ENCODE peak calls at places on chromosomes 3 and 15, in ten cellular contexts. S is ovary; U is fibroblast of lung; D is CD8-positive, alpha-beta T cell; O is HCT116; J is GM23248; A is CD4-positive, alpha-beta memory T cell; H is body of pancreas; T is psoas muscle; B is pancreas. E is an unnamed sample.

GRCh38 chr15:78811124-78811824 is at the start of gene ADAMTS7:
- DNase-seq in S (peak; percentile 81), U (peak; percentile 75), D (peak; percentile 43), O (peak; percentile 46), J (peak; percentile 87), A (no peak), H (peak; percentile 53), T (peak; percentile 83), B (peak; percentile 71), E (peak; percentile 40)

GRCh38 chr3:41450416-41451231 is 251.3 kb downstream of the CTNNB1 start:
- DNase-seq in S (no peak), U (peak; percentile 35), D (no peak), O (no peak), J (no peak), A (no peak), H (peak; percentile 12), T (no peak), B (no peak), E (no peak)

GRCh38 chr3:52518723-52519444 is 14.8 kb downstream of the NT5DC2 start:
- DNase-seq in S (peak; percentile 50), U (no peak), D (no peak), O (no peak), J (peak; percentile 51), A (no peak), H (no peak), T (peak; percentile 55), B (peak; percentile 57), E (no peak)

GRCh38 chr3:158727499-158728377 is 4.5 kb downstream of the RARRES1 start:
- DNase-seq in S (peak; percentile 49), U (peak; percentile 91), D (peak; percentile 15), O (peak; percentile 42), J (peak; percentile 84), A (peak; percentile 65), H (peak; percentile 64), T (no peak), B (no peak), E (peak; percentile 63)

GRCh38 chr3:16511561-16512434 is 1.7 kb downstream of the RFTN1 start:
- DNase-seq in S (peak; percentile 23), U (peak; percentile 91), D (peak; percentile 64), O (no peak), J (peak; percentile 95), A (peak; percentile 90), H (peak; percentile 28), T (peak; percentile 63), B (no peak), E (peak; percentile 87)

GRCh38 chr3:184656991-184657669 is 54.7 kb downstream of the MAGEF1 start:
- DNase-seq in S (no peak), U (no peak), D (no peak), O (no peak), J (peak; percentile 32), A (no peak), H (no peak), T (no peak), B (no peak), E (no peak)

GRCh38 chr3:13549513-13550256 is 760 bp downstream of the FBLN2 start:
- DNase-seq in S (no peak), U (no peak), D (peak; percentile 29), O (no peak), J (peak; percentile 61), A (peak; percentile 7), H (no peak), T (no peak), B (no peak), E (no peak)

GRCh38 chr3:66386925-66387650 is 113.7 kb downstream of the LRIG1 start:
- DNase-seq in S (no peak), U (no peak), D (no peak), O (no peak), J (no peak), A (no peak), H (no peak), T (no peak), B (no peak), E (no peak)

GRCh38 chr3:114218006-114218405 is 19.4 kb downstream of the ZNF80 start:
- DNase-seq in S (no peak), U (no peak), D (no peak), O (no peak), J (no peak), A (no peak), H (no peak), T (no peak), B (no peak), E (no peak)
- H3K4me1 ChIP-seq in S (no peaks in the 10 kb centered on the region), U (peaks cover 5% of the 10 kb centered on the region), D (peaks cover 82% of the 10 kb centered on the region), O (no peaks in the 10 kb centered on the region), J (peaks cover 18% of the 10 kb centered on the region), A (peaks cover 99% of the 10 kb centered on the region), H (no peaks in the 10 kb centered on the region), T (no peaks in the 10 kb centered on the region), B (no peaks in the 10 kb centered on the region), E (peaks cover 94% of the 10 kb centered on the region)

GRCh38 chr15:63189955-63190691 is 717 bp downstream of the RAB8B start:
- DNase-seq in S (no peak), U (no peak), D (no peak), O (no peak), J (peak; percentile 49), A (no peak), H (no peak), T (no peak), B (no peak), E (peak; percentile 13)
- H3K27ac ChIP-seq in S (no peak overlapping the region), U (peak overlapping the region; percentile 72), D (peak overlapping the region; percentile 71), O (no peak overlapping the region), J (peak overlapping the region; percentile 41), A (peak overlapping the region; percentile 93), H (peak overlapping the region; percentile 52), T (peak overlapping the region; percentile 42), B (peak overlapping the region; percentile 60), E (peak overlapping the region; percentile 99)

DNA sequence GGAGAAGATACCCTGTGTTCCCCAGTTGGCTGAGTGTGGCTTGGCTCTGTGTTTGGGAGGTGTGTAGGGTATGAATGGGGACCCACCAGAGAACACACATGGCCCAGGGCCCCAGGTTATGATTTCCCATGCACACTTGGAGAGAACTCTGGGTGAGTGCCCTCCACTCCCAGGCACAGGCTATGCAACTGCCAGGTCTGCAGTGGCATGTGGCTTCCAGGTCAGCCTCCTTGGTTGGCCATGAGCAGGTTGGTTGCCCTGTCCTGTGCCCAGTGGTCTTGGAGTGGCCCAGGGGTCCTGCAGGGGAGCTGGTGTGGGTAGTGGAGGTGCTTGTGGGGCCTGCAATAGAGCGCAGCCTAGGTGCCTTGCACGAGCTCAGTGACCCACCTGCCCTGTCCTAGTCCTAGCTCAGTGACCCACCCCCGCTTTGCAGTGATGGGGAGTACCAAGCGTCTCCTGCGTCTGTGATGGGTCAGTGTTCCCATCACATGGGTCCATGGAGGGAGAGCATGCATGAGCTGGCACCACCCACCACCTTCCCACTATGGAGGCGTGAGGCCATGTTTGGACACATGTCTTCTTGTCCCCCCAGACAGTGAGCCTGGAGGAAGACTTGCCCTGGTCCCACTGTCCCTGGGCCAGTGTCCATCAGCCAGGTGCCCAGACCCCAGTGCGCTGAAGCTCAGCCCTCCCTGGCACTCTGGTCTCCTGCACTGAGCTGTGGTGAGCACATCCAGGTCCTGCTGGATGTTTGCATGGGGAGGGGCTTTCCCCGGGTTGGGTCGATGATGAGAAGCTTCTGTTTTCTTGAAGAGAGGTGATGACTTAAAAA is 217.3 kb downstream of the SNRPN start:
- DNase-seq in S (peak; percentile 6), U (no peak), D (no peak), O (no peak), J (no peak), A (no peak), H (peak; percentile 8), T (peak; percentile 7), B (peak; percentile 5), E (no peak)
- H3K9me3 ChIP-seq in S (peaks cover 3% of the 10 kb centered on the region), U (no peaks in the 10 kb centered on the region), D (no peaks in the 10 kb centered on the region), O (peaks cover 25% of the 10 kb centered on the region), J (no peaks in the 10 kb centered on the region), A (peaks cover 20% of the 10 kb centered on the region), H (no peaks in the 10 kb centered on the region), T (peaks cover 17% of the 10 kb centered on the region), B (no peaks in the 10 kb centered on the region), E (peaks cover 64% of the 10 kb centered on the region)

DNA sequence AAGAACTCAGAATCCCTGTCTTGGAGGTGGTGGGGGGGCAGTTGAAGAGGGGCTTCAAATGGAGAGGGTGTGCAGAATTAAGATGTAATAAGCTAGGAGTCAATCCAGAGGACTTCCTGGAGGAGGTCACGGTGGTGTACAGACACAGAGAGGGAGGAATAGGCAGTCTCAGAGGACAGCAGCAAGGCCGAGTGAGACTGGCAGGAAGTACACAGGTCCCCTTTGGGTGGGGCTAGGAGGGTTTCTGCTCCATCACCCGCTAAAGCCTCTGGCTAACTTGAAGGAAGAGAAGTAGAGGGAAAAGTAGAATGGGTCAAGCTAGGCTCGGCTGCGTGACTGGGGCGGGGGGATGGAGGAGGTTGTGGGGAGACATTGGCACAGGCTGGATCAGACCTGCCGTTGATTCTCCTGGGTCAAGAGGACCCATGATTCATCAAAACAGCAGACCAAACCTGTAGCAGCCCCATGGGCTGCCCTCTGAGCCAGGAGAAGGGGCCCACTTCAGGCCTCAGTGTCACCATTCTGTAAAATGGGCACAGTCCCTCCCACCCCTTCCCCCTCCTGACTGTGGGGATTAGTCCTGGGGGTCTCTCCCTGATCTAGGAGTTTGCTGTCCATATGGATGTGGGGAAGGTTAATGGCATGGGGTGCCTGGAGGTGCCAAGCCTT is 16.9 kb downstream of the CSPG4 start:
- DNase-seq in S (no peak), U (no peak), D (no peak), O (no peak), J (no peak), A (no peak), H (no peak), T (no peak), B (no peak), E (no peak)
- H3K4me1 ChIP-seq in S (peaks cover 20% of the 10 kb centered on the region), U (peaks cover 50% of the 10 kb centered on the region), D (peaks cover 9% of the 10 kb centered on the region), O (peaks cover 10% of the 10 kb centered on the region), J (peaks cover 26% of the 10 kb centered on the region), A (peaks cover 9% of the 10 kb centered on the region), H (peaks cover 16% of the 10 kb centered on the region), T (peaks cover 26% of the 10 kb centered on the region), B (no peaks in the 10 kb centered on the region), E (no peaks in the 10 kb centered on the region)

GRCh38 chr3:57949344-57949743 is 58.9 kb upstream of the FLNB start:
- DNase-seq in S (no peak), U (no peak), D (no peak), O (no peak), J (no peak), A (no peak), H (no peak), T (no peak), B (no peak), E (no peak)

GRCh38 chr3:57948080-57948671 is 60.0 kb upstream of the FLNB start:
- DNase-seq in S (no peak), U (no peak), D (no peak), O (no peak), J (no peak), A (no peak), H (no peak), T (no peak), B (no peak), E (no peak)

GRCh38 chr3:57951106-57951882 is 56.9 kb upstream of the FLNB start:
- DNase-seq in S (peak; percentile 65), U (peak; percentile 84), D (no peak), O (peak; percentile 33), J (peak; percentile 90), A (no peak), H (peak; percentile 48), T (peak; percentile 68), B (no peak), E (no peak)

GRCh38 chr3:57948782-57949242 is 59.4 kb upstream of the FLNB start:
- DNase-seq in S (no peak), U (no peak), D (no peak), O (no peak), J (no peak), A (no peak), H (peak; percentile 28), T (no peak), B (no peak), E (no peak)

GRCh38 chr3:57949779-57950618 is 58.2 kb upstream of the FLNB start:
- DNase-seq in S (no peak), U (peak; percentile 51), D (no peak), O (peak; percentile 22), J (peak; percentile 76), A (no peak), H (peak; percentile 55), T (no peak), B (peak; percentile 51), E (no peak)
- H3K27ac ChIP-seq in S (no peak overlapping the region), U (no peak overlapping the region), D (no peak overlapping the region), O (peak overlapping the region; percentile 45), J (peak overlapping the region; percentile 71), A (no peak overlapping the region), H (peak overlapping the region; percentile 68), T (peak overlapping the region; percentile 78), B (no peak overlapping the region), E (no peak overlapping the region)

E was measured in naive thymus-derived CD4-positive, alpha-beta T cell.